ENCODE peak calls at places on chromosomes 12 and 14, in eight cellular contexts. V is endodermal cell; D is CD8-positive, alpha-beta T cell; L is nucleus accumbens; J is heart left ventricle; M is colonic mucosa; W is NCI-H460; R is AG10803. K is an unnamed sample.

GRCh38 chr12:94621662-94622359 is 28.5 kb downstream of the TMCC3 start:
- DNase-seq in D (no peak), R (no peak), V (peak), W (no peak), J (no peak), L (no peak), M (peak), K (no peak)

GRCh38 chr12:47954058-47954457 is 9.3 kb upstream of the TMEM106C start:
- DNase-seq in M (peak), W (no peak), V (peak), J (no peak), D (no peak), L (no peak), R (no peak), K (peak)

GRCh38 chr12:65634626-65635331 is 189.5 kb upstream of the HMGA2 start:
- DNase-seq in J (no peak), R (peak), L (no peak), W (no peak), V (no peak), D (no peak), M (no peak), K (no peak)

GRCh38 chr14:86971292-86971691 is 1021.7 kb downstream of the GALC start:
- DNase-seq in W (no peak), M (no peak), V (no peak), L (no peak), D (no peak), R (no peak), J (no peak), K (no peak)

GRCh38 chr14:49940805-49941421 is 48.0 kb downstream of the ARF6 start:
- DNase-seq in L (no peak), M (no peak), W (no peak), J (no peak), V (no peak), D (no peak), R (peak), K (no peak)

GRCh38 chr14:60736494-60736893 is 1.9 kb downstream of the MNAT1 start:
- DNase-seq in W (no peak), V (no peak), L (no peak), J (no peak), D (no peak), M (no peak), R (peak), K (no peak)

GRCh38 chr12:66552753-66553152 is 126.1 kb downstream of the GRIP1 start:
- DNase-seq in D (no peak), W (no peak), V (no peak), L (no peak), M (no peak), J (no peak), R (no peak), K (no peak)

GRCh38 chr12:262817-263216 is at the start of gene SLC6A13:
- DNase-seq in M (no peak), J (no peak), R (peak), L (no peak), V (no peak), D (no peak), W (no peak), K (peak)

GRCh38 chr12:13193403-13194100 is 3.0 kb upstream of the EMP1 start:
- DNase-seq in L (no peak), J (no peak), M (no peak), D (no peak), V (no peak), R (no peak), W (no peak), K (peak)

GRCh38 chr14:103118019-103118662 is 5.1 kb upstream of the TNFAIP2 start:
- DNase-seq in M (peak), L (no peak), V (peak), W (no peak), R (peak), J (peak), D (no peak), K (no peak)

K was measured in islet precursor cell.